ENCODE peak calls at places on chromosomes 7 and 10, in ten cellular contexts. X is prostate gland, G is Panc1, I is suprapubic skin, D is GM12878, N is K562, R is HCT116, S is HL-60, U is stomach, P is HepG2. Q is an unnamed sample.

GRCh38 chr7:55092186-55092976 is 73.6 kb downstream of the EGFR start:
- DNase-seq in X (no peak), G (no peak), I (no peak), D (no peak), N (no peak), R (no peak), S (no peak), U (no peak), P (no peak), Q (no peak)

GRCh38 chr10:43436291-43437140 is at the start of gene ZNF487:
- DNase-seq in X (peak; percentile 82), G (peak; percentile 50), I (peak; percentile 95), D (no peak), N (peak; percentile 95), R (peak; percentile 73), S (peak; percentile 91), U (peak; percentile 91), P (peak; percentile 80), Q (peak; percentile 98)

GRCh38 chr7:101377189-101377736 is 14.6 kb downstream of the COL26A1 start:
- DNase-seq in X (no peak), G (no peak), I (no peak), D (no peak), N (no peak), R (no peak), S (no peak), U (no peak), P (no peak), Q (no peak)

GRCh38 chr10:26169466-26169865 is 47.1 kb upstream of the GAD2 start:
- DNase-seq in X (no peak), G (no peak), I (no peak), D (no peak), N (no peak), R (no peak), S (no peak), U (no peak), P (no peak), Q (no peak)

GRCh38 chr10:53063805-53064204 is 291.2 kb upstream of the MBL2 start:
- DNase-seq in X (no peak), G (no peak), I (no peak), D (no peak), N (no peak), R (no peak), S (no peak), U (no peak), P (no peak), Q (no peak)

GRCh38 chr10:128775743-128776142 is 649.5 kb upstream of the MKI67 start:
- DNase-seq in X (no peak), G (no peak), I (no peak), D (no peak), N (no peak), R (no peak), S (no peak), U (no peak), P (no peak), Q (no peak)

GRCh38 chr7:27605283-27605682 is 57.4 kb downstream of the HIBADH start:
- DNase-seq in X (no peak), G (no peak), I (no peak), D (no peak), N (no peak), R (no peak), S (no peak), U (no peak), P (no peak), Q (no peak)

GRCh38 chr10:24882047-24882698 is 70.2 kb downstream of the PRTFDC1 start:
- DNase-seq in X (no peak), G (no peak), I (no peak), D (peak; percentile 53), N (no peak), R (no peak), S (no peak), U (no peak), P (no peak), Q (no peak)

GRCh38 chr10:89563861-89564478 is 28.6 kb upstream of the SLC16A12 start:
- DNase-seq in X (peak; percentile 22), G (peak; percentile 48), I (no peak), D (peak; percentile 3), N (peak; percentile 20), R (peak; percentile 47), S (peak; percentile 26), U (no peak), P (peak; percentile 32), Q (no peak)

GRCh38 chr10:123236122-123236521 is 81.9 kb downstream of the BUB3 start:
- DNase-seq in X (no peak), G (no peak), I (no peak), D (no peak), N (no peak), R (no peak), S (no peak), U (no peak), P (peak; percentile 9), Q (no peak)

GRCh38 chr10:113071446-113071845 is 121.4 kb downstream of the TCF7L2 start:
- DNase-seq in X (peak; percentile 55), G (no peak), I (no peak), D (no peak), N (no peak), R (no peak), S (no peak), U (peak; percentile 94), P (no peak), Q (no peak)

DNA sequence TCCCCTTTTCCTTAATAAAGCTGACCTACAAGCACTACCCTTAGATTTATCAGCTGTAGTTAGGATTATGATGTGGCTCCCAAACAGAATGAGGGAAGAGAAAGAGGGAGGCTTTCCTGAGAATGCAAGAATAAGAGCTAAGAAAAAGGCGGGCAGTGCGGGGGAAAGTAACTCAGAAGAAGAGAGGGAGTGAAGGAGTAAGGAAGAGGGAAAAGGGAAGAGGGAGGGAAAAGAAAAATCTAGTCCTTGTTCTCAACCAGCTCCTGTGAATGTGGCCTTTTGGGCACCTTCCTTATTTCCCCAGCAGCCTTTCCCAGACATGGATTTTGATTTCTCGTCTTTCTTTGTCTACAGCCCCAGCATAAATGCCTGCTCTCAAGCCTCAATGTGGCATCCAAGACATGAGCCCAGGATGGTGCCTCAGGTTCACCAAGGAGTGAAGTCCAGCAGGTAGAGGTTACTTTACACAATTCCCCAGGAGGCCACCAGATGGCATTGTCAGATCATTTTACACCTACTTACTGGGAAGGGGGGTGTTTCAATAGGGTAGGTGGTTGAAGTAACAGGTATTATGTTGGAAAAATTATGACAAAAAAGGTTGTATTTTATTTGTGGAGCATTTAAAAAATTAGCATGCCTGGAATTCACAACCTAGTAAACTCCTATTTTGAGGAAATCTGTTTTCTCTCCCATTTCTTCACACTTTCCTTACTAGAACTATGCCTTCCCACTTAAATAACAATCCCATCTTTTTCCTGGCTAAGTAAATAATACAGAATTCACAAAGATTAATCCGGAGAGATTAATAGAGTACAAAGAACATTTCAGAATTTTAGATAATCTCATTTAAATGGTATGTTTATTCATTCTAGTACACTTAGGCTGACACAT is 106.5 kb downstream of the HTR7 start:
- DNase-seq in X (peak; percentile 14), G (peak; percentile 38), I (no peak), D (peak; percentile 27), N (peak; percentile 32), R (peak; percentile 45), S (peak; percentile 27), U (no peak), P (peak; percentile 49), Q (no peak)
- TF ChIP-seq CTCF in X (peak; percentile 63), G (peak; percentile 85), I (peak; percentile 53), D (peak; percentile 76), N (peak; percentile 65), R (peak; percentile 91), S (peak; percentile 58), U (no peak), P (peak; percentile 83), Q (peak; percentile 58)

GRCh38 chr10:70815504-70816219 is at the start of gene SGPL1:
- DNase-seq in X (peak; percentile 86), G (peak; percentile 17), I (peak; percentile 89), D (peak; percentile 13), N (peak; percentile 99), R (peak; percentile 55), S (peak; percentile 70), U (peak; percentile 92), P (peak; percentile 63), Q (peak; percentile 97)
- TF ChIP-seq POLR2AphosphoS5 in X (peak; percentile 44), G (peak; percentile 66), I (no peak), D (no peak), N (no peak), R (peak; percentile 78), S (no peak), U (peak; percentile 49), P (no peak), Q (peak; percentile 77)

GRCh38 chr10:63798599-63799498 is 277.6 kb downstream of the REEP3 start:
- DNase-seq in X (peak; percentile 87), G (peak; percentile 20), I (peak; percentile 79), D (no peak), N (no peak), R (no peak), S (no peak), U (peak; percentile 72), P (peak; percentile 1), Q (no peak)
- TF ChIP-seq CTCF in X (no peak), G (no peak), I (no peak), D (no peak), N (no peak), R (no peak), S (no peak), U (no peak), P (no peak), Q (no peak)

GRCh38 chr7:137998250-137998649 is 3.6 kb downstream of the CREB3L2 start:
- DNase-seq in X (no peak), G (no peak), I (no peak), D (no peak), N (no peak), R (no peak), S (no peak), U (no peak), P (no peak), Q (no peak)

GRCh38 chr7:138002096-138002827 is 376 bp upstream of the CREB3L2 start:
- DNase-seq in X (peak; percentile 99), G (peak; percentile 99), I (peak; percentile 99), D (peak; percentile 99), N (peak; percentile 99), R (peak; percentile 99), S (peak; percentile 99), U (peak; percentile 99), P (peak; percentile 99), Q (peak; percentile 98)

GRCh38 chr7:138001529-138002095 is at the start of gene CREB3L2:
- DNase-seq in X (peak; percentile 35), G (no peak), I (peak; percentile 87), D (no peak), N (peak; percentile 53), R (no peak), S (peak; percentile 59), U (peak; percentile 67), P (peak; percentile 36), Q (peak; percentile 96)

GRCh38 chr7:137999496-138000080 is 2.3 kb downstream of the CREB3L2 start:
- DNase-seq in X (no peak), G (no peak), I (no peak), D (no peak), N (no peak), R (no peak), S (no peak), U (no peak), P (no peak), Q (no peak)

DNA sequence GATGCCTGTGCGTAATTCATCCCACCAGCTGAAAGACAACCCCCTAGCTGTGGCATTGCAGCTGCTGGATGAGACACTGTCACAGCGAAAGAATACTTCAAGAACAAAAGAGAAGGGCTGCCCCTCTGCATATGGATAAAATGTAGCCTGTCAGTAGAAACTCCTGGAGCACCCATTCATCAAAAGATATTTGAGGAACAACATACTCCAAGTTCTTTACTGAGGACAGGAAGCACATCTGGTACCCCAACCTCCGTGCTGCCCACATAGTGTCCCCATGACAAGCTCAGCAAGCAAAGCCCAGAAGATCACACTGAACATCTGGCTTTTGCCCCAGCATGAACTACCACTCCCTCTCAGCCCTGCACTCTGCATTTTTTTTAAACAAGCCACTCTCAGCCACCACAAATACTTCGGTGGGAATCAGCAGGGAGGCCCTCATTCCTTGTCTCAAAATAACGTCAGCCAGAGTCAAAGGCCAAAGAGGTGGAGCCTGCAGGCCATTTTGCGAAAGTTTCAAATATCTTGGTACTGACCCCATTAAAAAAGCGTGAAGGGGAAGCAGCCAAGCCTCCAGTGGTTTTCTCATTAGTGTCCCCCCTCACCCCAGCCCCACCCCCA is 1.7 kb downstream of the CREB3L2 start:
- DNase-seq in X (no peak), G (no peak), I (peak; percentile 74), D (no peak), N (peak; percentile 60), R (no peak), S (peak; percentile 73), U (peak; percentile 33), P (peak; percentile 66), Q (no peak)
- TF ChIP-seq POLR2AphosphoS5 in X (no peak), G (no peak), I (peak; percentile 43), D (peak; percentile 23), N (no peak), R (no peak), S (peak; percentile 73), U (peak; percentile 68), P (no peak), Q (peak; percentile 72)